ENCODE peak calls at places on chromosomes 16 and 17, in ten cellular contexts. M is body of pancreas, L is heart left ventricle, S is stomach, D is breast epithelium, T is transverse colon, P is esophagus squamous epithelium, B is ovary, F is suprapubic skin, N is upper lobe of left lung. Y is an unnamed sample.

GRCh38 chr17:32265192-32265895 is at the start of gene RHBDL3:
- DNase-seq in M (no peak), L (peak), S (peak), D (no peak), T (peak), P (no peak), B (peak), F (no peak), N (no peak), Y (no peak)

GRCh38 chr17:79647456-79647915 is 36.6 kb upstream of the RBFOX3 start:
- DNase-seq in M (no peak), L (no peak), S (peak), D (peak), T (no peak), P (no peak), B (no peak), F (peak), N (no peak), Y (peak)

GRCh38 chr16:47016700-47017133 is 43.2 kb upstream of the DNAJA2 start:
- DNase-seq in M (no peak), L (no peak), S (no peak), D (no peak), T (no peak), P (no peak), B (no peak), F (no peak), N (peak), Y (no peak)

GRCh38 chr16:3266873-3267537 is 10.6 kb upstream of the MEFV start:
- DNase-seq in M (no peak), L (no peak), S (no peak), D (no peak), T (no peak), P (no peak), B (no peak), F (no peak), N (no peak), Y (no peak)

GRCh38 chr16:77974883-77975282 is 47.5 kb upstream of the CLEC3A start:
- DNase-seq in M (no peak), L (no peak), S (no peak), D (no peak), T (no peak), P (no peak), B (no peak), F (no peak), N (no peak), Y (no peak)

GRCh38 chr16:89710709-89711564 is 9.4 kb upstream of the SPATA2L start:
- DNase-seq in M (no peak), L (no peak), S (no peak), D (no peak), T (no peak), P (no peak), B (no peak), F (no peak), N (no peak), Y (no peak)

GRCh38 chr17:68391561-68392268 is 65.6 kb downstream of the WIPI1 start:
- DNase-seq in M (peak), L (no peak), S (no peak), D (no peak), T (no peak), P (no peak), B (no peak), F (no peak), N (no peak), Y (peak)

GRCh38 chr17:39663688-39664580 is 1.2 kb upstream of the TCAP start:
- DNase-seq in M (no peak), L (peak), S (peak), D (no peak), T (peak), P (no peak), B (no peak), F (no peak), N (no peak), Y (no peak)

GRCh38 chr17:62140376-62140775 is 75.3 kb upstream of the MED13 start:
- DNase-seq in M (no peak), L (no peak), S (no peak), D (no peak), T (no peak), P (no peak), B (no peak), F (no peak), N (no peak), Y (no peak)

GRCh38 chr16:88591577-88592021 is 21.4 kb downstream of the ZC3H18 start:
- DNase-seq in M (no peak), L (peak), S (no peak), D (no peak), T (peak), P (peak), B (no peak), F (no peak), N (peak), Y (peak)

DNA sequence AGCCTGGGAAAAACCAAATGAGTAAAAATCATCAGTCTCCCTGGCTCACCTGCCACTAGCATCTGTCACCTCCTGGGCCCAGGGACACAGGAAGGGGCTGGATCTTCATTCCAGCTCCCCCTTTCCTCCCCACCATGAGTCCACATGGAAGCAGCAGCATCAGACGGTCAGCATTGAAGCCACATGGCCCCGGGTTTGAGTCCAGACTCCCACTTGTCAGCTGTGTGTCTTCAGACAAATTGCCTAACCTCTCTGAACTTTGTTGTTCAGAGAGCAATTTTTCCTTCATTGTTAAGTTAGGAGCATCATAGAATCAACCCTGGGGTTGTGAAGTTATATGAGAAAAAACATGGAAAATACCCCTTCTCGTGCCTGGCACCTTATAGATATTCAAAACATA is 10.7 kb downstream of the CACNG4 start:
- DNase-seq in M (no peak), L (no peak), S (no peak), D (no peak), T (no peak), P (no peak), B (no peak), F (no peak), N (no peak), Y (no peak)
- TF ChIP-seq POLR2A in M (no peak), L (no peak), S (no peak), D (no peak), T (no peak), P (no peak), B (no peak), F (no peak), N (no peak), Y (no peak)

GRCh38 chr16:1341495-1342388 is 8.3 kb downstream of the BAIAP3 start:
- DNase-seq in M (no peak), L (no peak), S (no peak), D (no peak), T (no peak), P (no peak), B (no peak), F (no peak), N (no peak), Y (no peak)
- H3K4me3 ChIP-seq in M (no peak), L (no peak), S (no peak), D (no peak), T (no peak), P (no peak), B (no peak), F (no peak), N (no peak), Y (no peak)

GRCh38 chr17:41972571-41973411 is 6.2 kb downstream of the CNP start:
- DNase-seq in M (peak), L (peak), S (peak), D (peak), T (no peak), P (no peak), B (peak), F (no peak), N (no peak), Y (no peak)
- TF ChIP-seq POLR2A in M (no peak), L (no peak), S (no peak), D (no peak), T (no peak), P (no peak), B (no peak), F (no peak), N (no peak), Y (no peak)

GRCh38 chr16:67166035-67166882 is 1.7 kb downstream of the HSF4 start:
- DNase-seq in M (no peak), L (no peak), S (no peak), D (no peak), T (no peak), P (no peak), B (no peak), F (no peak), N (no peak), Y (peak)
- H3K4me3 ChIP-seq in M (no peak), L (no peak), S (no peak), D (no peak), T (no peak), P (peak), B (no peak), F (no peak), N (no peak), Y (no peak)

GRCh38 chr17:50635720-50636144 is 1.1 kb downstream of the ABCC3 start:
- DNase-seq in M (no peak), L (no peak), S (no peak), D (no peak), T (no peak), P (no peak), B (no peak), F (no peak), N (no peak), Y (no peak)
- TF ChIP-seq POLR2A in M (peak), L (no peak), S (no peak), D (no peak), T (no peak), P (no peak), B (no peak), F (no peak), N (no peak), Y (no peak)

DNA sequence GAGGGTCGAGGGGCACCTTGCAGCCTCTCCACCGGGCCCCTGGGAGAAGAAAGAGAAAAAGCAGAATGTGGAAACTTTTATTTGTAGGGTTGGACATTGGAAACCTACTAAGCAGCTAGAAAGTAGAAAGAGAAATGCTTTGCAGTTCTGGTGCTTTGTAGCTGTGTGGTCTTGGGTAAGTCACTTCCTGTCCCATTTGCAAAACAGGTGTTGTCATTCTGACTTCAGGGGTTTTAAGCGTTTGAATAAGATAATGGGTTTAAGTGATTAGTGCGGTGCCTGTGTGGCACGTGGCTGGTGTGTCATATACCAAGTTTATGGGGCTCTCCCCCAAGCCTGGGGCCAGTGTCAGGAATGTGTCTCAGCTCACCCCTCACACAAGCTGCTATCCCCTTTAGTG is 1.6 kb downstream of the CA4 start:
- DNase-seq in M (no peak), L (no peak), S (no peak), D (no peak), T (no peak), P (no peak), B (no peak), F (no peak), N (no peak), Y (no peak)
- H3K4me3 ChIP-seq in M (no peak), L (peak), S (peak), D (peak), T (peak), P (no peak), B (no peak), F (no peak), N (peak), Y (no peak)

DNA sequence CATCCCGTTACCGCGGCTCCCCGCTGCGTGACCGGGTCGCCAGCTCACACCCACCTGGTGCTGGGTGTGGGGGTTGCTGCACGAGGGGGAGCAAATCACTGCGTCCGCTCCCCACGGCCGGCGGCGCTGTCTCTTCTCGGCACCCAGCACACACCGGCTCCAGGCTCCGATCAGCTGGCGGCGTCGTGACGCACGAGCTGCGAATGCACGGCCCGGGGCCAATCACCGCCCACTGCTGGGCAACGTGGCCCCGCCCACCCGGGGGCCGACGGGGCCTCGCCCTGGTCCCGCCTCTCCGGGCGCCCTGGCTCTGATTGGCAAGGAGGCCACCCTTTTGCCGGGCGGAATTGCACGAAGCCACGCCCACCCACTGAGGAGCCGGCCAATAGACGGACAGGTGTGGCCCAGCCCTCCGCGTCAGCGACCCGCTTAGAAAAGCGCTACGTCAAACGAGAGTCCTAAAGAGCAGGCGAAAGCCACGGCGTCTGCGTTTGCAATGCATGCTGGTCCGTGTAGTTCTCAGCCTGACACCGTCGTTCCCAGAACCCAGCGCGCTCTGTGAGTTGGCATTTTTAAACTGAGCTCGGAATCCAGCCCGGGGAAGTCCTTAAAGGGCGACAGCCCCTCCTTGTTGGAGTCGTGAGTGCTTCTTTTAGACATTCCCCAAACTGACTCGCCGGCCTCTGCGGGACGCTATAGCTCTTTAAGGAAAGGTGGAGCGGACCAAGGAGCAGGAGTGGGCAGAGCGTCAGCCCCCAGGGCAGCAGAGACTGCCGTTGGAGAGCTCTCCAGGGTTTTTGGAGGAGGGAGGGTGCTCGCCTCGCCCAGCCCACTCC is 6.1 kb upstream of the TLCD2 start:
- DNase-seq in M (peak), L (peak), S (peak), D (peak), T (peak), P (peak), B (peak), F (peak), N (peak), Y (peak)
- TF ChIP-seq POLR2A in M (peak), L (peak), S (peak), D (peak), T (peak), P (peak), B (peak), F (peak), N (peak), Y (no peak)

GRCh38 chr17:20155258-20156195 is 146.4 kb downstream of the SPECC1 start:
- DNase-seq in M (peak), L (peak), S (peak), D (peak), T (peak), P (peak), B (peak), F (peak), N (peak), Y (peak)

GRCh38 chr17:20154601-20155000 is 145.4 kb downstream of the SPECC1 start:
- DNase-seq in M (no peak), L (no peak), S (no peak), D (no peak), T (no peak), P (no peak), B (no peak), F (no peak), N (no peak), Y (peak)

GRCh38 chr17:20158580-20158979 is 149.4 kb downstream of the SPECC1 start:
- DNase-seq in M (no peak), L (no peak), S (no peak), D (no peak), T (no peak), P (no peak), B (no peak), F (no peak), N (no peak), Y (peak)

GRCh38 chr17:20157078-20157360 is 147.9 kb downstream of the SPECC1 start:
- DNase-seq in M (no peak), L (no peak), S (peak), D (no peak), T (peak), P (no peak), B (no peak), F (no peak), N (no peak), Y (no peak)

GRCh38 chr17:20156196-20157077 is 147.3 kb downstream of the SPECC1 start:
- DNase-seq in M (peak), L (no peak), S (peak), D (no peak), T (peak), P (no peak), B (peak), F (no peak), N (peak), Y (peak)
- H3K4me3 ChIP-seq in M (peak), L (peak), S (peak), D (peak), T (peak), P (peak), B (peak), F (peak), N (peak), Y (peak)

GRCh38 chr17:1045456-1045855 is 48.5 kb downstream of the TIMM22 start:
- DNase-seq in M (no peak), L (peak), S (no peak), D (no peak), T (no peak), P (no peak), B (no peak), F (no peak), N (no peak), Y (no peak)
- TF ChIP-seq POLR2A in M (no peak), L (no peak), S (no peak), D (no peak), T (no peak), P (no peak), B (no peak), F (no peak), N (no peak), Y (no peak)

DNA sequence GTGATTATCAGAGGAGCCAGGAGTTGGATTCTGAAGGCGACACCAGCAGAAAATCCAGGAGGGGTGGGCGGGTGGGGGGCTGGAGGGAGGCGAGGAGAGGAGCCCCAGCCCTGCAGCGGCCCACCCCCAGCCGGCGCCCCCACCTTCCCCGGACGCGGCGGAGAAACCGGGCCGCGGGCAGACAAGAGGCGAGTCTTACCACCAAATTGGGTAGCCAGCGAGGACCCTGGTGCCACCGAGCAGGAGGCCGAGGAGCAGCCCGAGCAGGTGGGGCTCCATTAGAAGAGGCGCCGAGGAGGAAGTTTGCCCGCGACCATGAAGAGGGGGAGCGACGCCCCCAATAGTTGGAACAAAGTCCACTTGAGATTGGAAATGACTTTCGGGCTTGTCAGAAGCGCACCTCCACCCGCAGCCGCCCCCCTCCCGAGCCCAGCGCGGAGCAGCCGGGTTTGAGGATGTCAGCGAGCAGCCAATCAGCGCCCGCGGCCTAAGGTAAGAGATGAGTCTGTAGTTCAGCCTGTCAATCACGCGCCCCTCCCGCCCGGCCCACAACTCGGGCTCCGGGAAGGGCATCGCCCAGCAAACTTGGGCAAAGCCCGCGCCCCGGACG is at the start of gene WNT3:
- DNase-seq in M (no peak), L (no peak), S (no peak), D (no peak), T (peak), P (no peak), B (no peak), F (no peak), N (no peak), Y (peak)
- H3K4me3 ChIP-seq in M (peak), L (peak), S (peak), D (peak), T (peak), P (peak), B (no peak), F (peak), N (peak), Y (peak)